ENCODE peak calls at places on chromosomes 1 and 21, in eight cellular contexts. One of them, this sample, is unnamed.

GRCh38 chr1:51973587-51974474 is 16.7 kb downstream of the RAB3B start:
- DNase-seq in lower lobe of right lung: no peak
- DNase-seq in ovary: no peak
- DNase-seq in left ventricle myocardium inferior: no peak
- DNase-seq in cardiac muscle cell: no peak
- DNase-seq in A549: no peak
- DNase-seq in sigmoid colon: no peak
- DNase-seq in RWPE1: no peak
- DNase-seq in this sample: no peak

GRCh38 chr1:61244114-61244513 is 161.8 kb downstream of the NFIA start:
- DNase-seq in cardiac muscle cell: peak
- DNase-seq in A549: no peak
- DNase-seq in lower lobe of right lung: no peak
- DNase-seq in RWPE1: peak
- DNase-seq in left ventricle myocardium inferior: no peak
- DNase-seq in sigmoid colon: no peak
- DNase-seq in ovary: no peak
- DNase-seq in this sample: no peak

GRCh38 chr1:54984126-54984842 is 3.9 kb downstream of the TMEM61 start:
- DNase-seq in cardiac muscle cell: no peak
- DNase-seq in lower lobe of right lung: no peak
- DNase-seq in A549: no peak
- DNase-seq in ovary: no peak
- DNase-seq in RWPE1: no peak
- DNase-seq in sigmoid colon: no peak
- DNase-seq in left ventricle myocardium inferior: no peak
- DNase-seq in this sample: no peak

GRCh38 chr1:35947547-35947946 is 16.6 kb downstream of the AGO3 start:
- DNase-seq in cardiac muscle cell: no peak
- DNase-seq in left ventricle myocardium inferior: no peak
- DNase-seq in lower lobe of right lung: no peak
- DNase-seq in RWPE1: no peak
- DNase-seq in sigmoid colon: no peak
- DNase-seq in A549: no peak
- DNase-seq in ovary: no peak
- DNase-seq in this sample: no peak

GRCh38 chr1:110053557-110054428 is 16.7 kb downstream of the ALX3 start:
- DNase-seq in sigmoid colon: peak
- DNase-seq in RWPE1: peak
- DNase-seq in lower lobe of right lung: peak
- DNase-seq in left ventricle myocardium inferior: peak
- DNase-seq in ovary: peak
- DNase-seq in cardiac muscle cell: peak
- DNase-seq in A549: peak
- DNase-seq in this sample: no peak

GRCh38 chr21:37172646-37173045 is 94.5 kb downstream of the VPS26C start:
- DNase-seq in left ventricle myocardium inferior: no peak
- DNase-seq in A549: no peak
- DNase-seq in RWPE1: no peak
- DNase-seq in lower lobe of right lung: no peak
- DNase-seq in cardiac muscle cell: no peak
- DNase-seq in sigmoid colon: no peak
- DNase-seq in ovary: no peak
- DNase-seq in this sample: no peak

GRCh38 chr21:29586696-29587095 is 288.0 kb downstream of the BACH1 start:
- DNase-seq in A549: no peak
- DNase-seq in sigmoid colon: no peak
- DNase-seq in RWPE1: no peak
- DNase-seq in ovary: no peak
- DNase-seq in cardiac muscle cell: no peak
- DNase-seq in left ventricle myocardium inferior: no peak
- DNase-seq in lower lobe of right lung: no peak
- DNase-seq in this sample: no peak

GRCh38 chr21:34187935-34188334 is 114.6 kb downstream of the MRPS6 start:
- DNase-seq in cardiac muscle cell: peak
- DNase-seq in left ventricle myocardium inferior: peak
- DNase-seq in lower lobe of right lung: no peak
- DNase-seq in ovary: no peak
- DNase-seq in A549: no peak
- DNase-seq in sigmoid colon: no peak
- DNase-seq in RWPE1: no peak
- DNase-seq in this sample: no peak

GRCh38 chr1:40184193-40184592 is 23.0 kb downstream of the RLF start:
- DNase-seq in ovary: no peak
- DNase-seq in sigmoid colon: no peak
- DNase-seq in A549: no peak
- DNase-seq in left ventricle myocardium inferior: no peak
- DNase-seq in RWPE1: no peak
- DNase-seq in cardiac muscle cell: no peak
- DNase-seq in lower lobe of right lung: no peak
- DNase-seq in this sample: no peak

GRCh38 chr1:40187399-40187798 is 26.2 kb downstream of the RLF start:
- DNase-seq in A549: no peak
- DNase-seq in lower lobe of right lung: no peak
- DNase-seq in sigmoid colon: no peak
- DNase-seq in left ventricle myocardium inferior: no peak
- DNase-seq in ovary: no peak
- DNase-seq in cardiac muscle cell: no peak
- DNase-seq in RWPE1: no peak
- DNase-seq in this sample: no peak

GRCh38 chr1:40182956-40183710 is 21.9 kb downstream of the RLF start:
- DNase-seq in left ventricle myocardium inferior: no peak
- DNase-seq in A549: no peak
- DNase-seq in ovary: no peak
- DNase-seq in lower lobe of right lung: no peak
- DNase-seq in sigmoid colon: no peak
- DNase-seq in cardiac muscle cell: peak
- DNase-seq in RWPE1: no peak
- DNase-seq in this sample: no peak

DNA sequence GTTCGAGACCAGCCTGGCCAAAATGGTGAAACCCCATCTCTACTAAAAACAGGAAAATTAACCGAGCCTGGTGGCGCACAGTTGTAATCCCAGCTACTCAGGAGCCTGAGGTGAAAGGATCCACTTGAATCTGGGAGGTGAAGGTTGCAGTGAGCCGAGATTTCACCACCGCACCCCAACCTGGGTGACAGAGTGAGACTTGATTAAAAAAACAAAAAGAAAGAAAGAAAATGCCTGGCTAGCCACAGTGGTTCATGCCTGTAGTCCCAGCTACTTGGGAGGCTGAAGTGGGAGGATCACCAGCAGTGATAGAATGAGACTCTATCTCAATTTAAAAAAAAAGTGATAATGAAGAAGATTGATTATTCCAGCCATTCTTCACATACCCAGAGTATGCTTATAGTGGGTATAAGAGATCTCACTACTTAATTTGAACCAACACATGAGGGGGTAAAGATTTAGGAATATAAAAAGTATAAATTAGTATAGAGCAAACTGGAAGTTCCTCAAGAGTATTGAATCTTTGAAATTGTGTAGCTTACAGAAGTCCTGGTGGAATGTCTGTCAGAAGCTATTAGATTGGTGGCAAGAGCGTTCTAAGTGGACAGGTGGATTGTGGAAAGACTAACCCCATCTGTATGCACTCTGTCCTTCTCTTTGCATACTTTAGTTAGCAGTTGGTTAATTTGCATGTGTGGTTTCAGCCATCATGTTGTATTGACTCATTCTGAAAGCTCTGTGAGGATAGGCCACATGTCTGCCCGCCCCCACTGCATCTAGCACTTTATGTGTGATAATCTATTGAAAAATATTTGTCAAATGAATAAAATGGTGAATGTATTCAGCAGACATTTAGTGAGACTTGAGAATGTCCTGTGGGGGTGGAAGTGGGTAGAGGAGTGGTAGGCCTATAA is 25.0 kb downstream of the RLF start:
- DNase-seq in sigmoid colon: no peak
- DNase-seq in A549: no peak
- DNase-seq in RWPE1: no peak
- DNase-seq in ovary: no peak
- DNase-seq in left ventricle myocardium inferior: no peak
- DNase-seq in cardiac muscle cell: peak
- DNase-seq in lower lobe of right lung: no peak
- DNase-seq in this sample: no peak
- H3K27ac ChIP-seq in sigmoid colon: no peak
- H3K27ac ChIP-seq in A549: no peak
- H3K27ac ChIP-seq in RWPE1: no peak
- H3K27ac ChIP-seq in ovary: no peak
- H3K27ac ChIP-seq in left ventricle myocardium inferior: no peak
- H3K27ac ChIP-seq in cardiac muscle cell: no peak
- H3K27ac ChIP-seq in lower lobe of right lung: no peak
- H3K27ac ChIP-seq in this sample: no peak

GRCh38 chr1:93506140-93506539 is 58.2 kb downstream of the FNBP1L start:
- DNase-seq in ovary: no peak
- DNase-seq in RWPE1: no peak
- DNase-seq in cardiac muscle cell: no peak
- DNase-seq in A549: no peak
- DNase-seq in sigmoid colon: no peak
- DNase-seq in left ventricle myocardium inferior: no peak
- DNase-seq in lower lobe of right lung: no peak
- DNase-seq in this sample: no peak
- H3K27ac ChIP-seq in ovary: no peak
- H3K27ac ChIP-seq in RWPE1: no peak
- H3K27ac ChIP-seq in cardiac muscle cell: no peak
- H3K27ac ChIP-seq in A549: no peak
- H3K27ac ChIP-seq in sigmoid colon: no peak
- H3K27ac ChIP-seq in left ventricle myocardium inferior: no peak
- H3K27ac ChIP-seq in lower lobe of right lung: peak
- H3K27ac ChIP-seq in this sample: no peak

GRCh38 chr21:41948404-41948895 is 5.4 kb downstream of the C2CD2 start:
- DNase-seq in lower lobe of right lung: no peak
- DNase-seq in sigmoid colon: no peak
- DNase-seq in ovary: peak
- DNase-seq in left ventricle myocardium inferior: no peak
- DNase-seq in cardiac muscle cell: no peak
- DNase-seq in RWPE1: no peak
- DNase-seq in A549: no peak
- DNase-seq in this sample: no peak
- H3K27ac ChIP-seq in lower lobe of right lung: peak
- H3K27ac ChIP-seq in sigmoid colon: peak
- H3K27ac ChIP-seq in ovary: peak
- H3K27ac ChIP-seq in left ventricle myocardium inferior: peak
- H3K27ac ChIP-seq in cardiac muscle cell: no peak
- H3K27ac ChIP-seq in RWPE1: peak
- H3K27ac ChIP-seq in A549: peak
- H3K27ac ChIP-seq in this sample: peak

GRCh38 chr1:184390889-184391288 is 4.1 kb downstream of the C1orf21 start:
- DNase-seq in RWPE1: no peak
- DNase-seq in cardiac muscle cell: no peak
- DNase-seq in A549: no peak
- DNase-seq in sigmoid colon: no peak
- DNase-seq in left ventricle myocardium inferior: no peak
- DNase-seq in lower lobe of right lung: no peak
- DNase-seq in ovary: no peak
- DNase-seq in this sample: no peak

GRCh38 chr1:184387069-184387870 is 441 bp downstream of the C1orf21 start:
- DNase-seq in lower lobe of right lung: peak
- DNase-seq in RWPE1: no peak
- DNase-seq in ovary: peak
- DNase-seq in cardiac muscle cell: peak
- DNase-seq in sigmoid colon: peak
- DNase-seq in left ventricle myocardium inferior: peak
- DNase-seq in A549: no peak
- DNase-seq in this sample: peak

GRCh38 chr1:184387871-184388670 is 1.2 kb downstream of the C1orf21 start:
- DNase-seq in lower lobe of right lung: peak
- DNase-seq in left ventricle myocardium inferior: peak
- DNase-seq in sigmoid colon: peak
- DNase-seq in A549: no peak
- DNase-seq in RWPE1: peak
- DNase-seq in cardiac muscle cell: peak
- DNase-seq in ovary: peak
- DNase-seq in this sample: peak

GRCh38 chr1:184388671-184389292 is 2.0 kb downstream of the C1orf21 start:
- DNase-seq in lower lobe of right lung: no peak
- DNase-seq in ovary: no peak
- DNase-seq in cardiac muscle cell: no peak
- DNase-seq in A549: no peak
- DNase-seq in sigmoid colon: no peak
- DNase-seq in RWPE1: no peak
- DNase-seq in left ventricle myocardium inferior: no peak
- DNase-seq in this sample: no peak

DNA sequence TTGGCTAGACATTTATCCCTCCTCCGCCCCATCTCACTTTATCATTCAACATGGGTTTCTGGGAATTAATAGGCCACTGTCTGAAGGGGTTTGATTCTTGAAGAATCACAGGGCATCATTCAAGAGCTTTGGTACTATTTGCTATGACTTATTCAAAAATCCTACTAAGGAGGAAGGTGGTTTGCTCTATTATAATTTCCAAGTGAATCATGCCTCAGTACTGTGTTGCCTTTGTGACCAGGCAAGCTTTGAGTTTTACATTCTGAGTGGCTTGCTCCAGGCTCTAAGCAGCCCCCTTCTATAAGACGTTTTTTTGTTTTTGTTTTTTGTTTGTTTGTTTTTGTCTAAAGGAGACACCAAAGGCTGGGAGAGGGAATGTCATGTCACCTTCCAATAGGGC is 2.6 kb downstream of the C1orf21 start:
- DNase-seq in RWPE1: no peak
- DNase-seq in A549: no peak
- DNase-seq in ovary: no peak
- DNase-seq in lower lobe of right lung: no peak
- DNase-seq in left ventricle myocardium inferior: no peak
- DNase-seq in sigmoid colon: no peak
- DNase-seq in cardiac muscle cell: no peak
- DNase-seq in this sample: no peak
- H3K27ac ChIP-seq in RWPE1: no peak
- H3K27ac ChIP-seq in A549: no peak
- H3K27ac ChIP-seq in ovary: no peak
- H3K27ac ChIP-seq in lower lobe of right lung: peak
- H3K27ac ChIP-seq in left ventricle myocardium inferior: peak
- H3K27ac ChIP-seq in sigmoid colon: peak
- H3K27ac ChIP-seq in cardiac muscle cell: no peak
- H3K27ac ChIP-seq in this sample: no peak